ENCODE peak calls at places on chromosomes 1 and 21, in five cellular contexts. L is tibial nerve, M is stomach, O is transverse colon, E is H1. X is an unnamed sample. For H3K9me3, the result is how much of the 10 kb centered on the place peaks cover.

GRCh38 chr1:30876451-30877204 is 31.9 kb downstream of the SDC3 start:
- DNase-seq in E (no peak), M (no peak), L (no peak), O (no peak), X (no peak)

GRCh38 chr1:210291786-210292275 is 36.9 kb upstream of the HHAT start:
- DNase-seq in E (no peak), L (peak), M (no peak), O (no peak), X (no peak)

GRCh38 chr1:1628656-1629429 is 3.1 kb upstream of the MMP23B start:
- DNase-seq in L (no peak), E (peak), O (no peak), M (no peak), X (no peak)

GRCh38 chr1:7300893-7301292 is 470.2 kb upstream of the VAMP3 start:
- DNase-seq in E (no peak), L (no peak), M (no peak), O (peak), X (no peak)

GRCh38 chr1:188154196-188154595 is 1325.4 kb downstream of the PLA2G4A start:
- DNase-seq in E (no peak), L (no peak), M (no peak), O (no peak), X (no peak)

GRCh38 chr1:232260861-232261260 is 369.1 kb downstream of the SIPA1L2 start:
- DNase-seq in O (no peak), L (no peak), E (no peak), M (no peak), X (no peak)

GRCh38 chr1:223198628-223198965 is 55.5 kb upstream of the TLR5 start:
- DNase-seq in O (no peak), M (no peak), E (no peak), L (no peak), X (no peak)

GRCh38 chr1:60765204-60765603 is 317.2 kb upstream of the NFIA start:
- DNase-seq in L (no peak), E (no peak), M (peak), O (peak), X (no peak)

GRCh38 chr1:154969741-154970452 is 650 bp downstream of the SHC1 start:
- DNase-seq in L (no peak), O (no peak), M (no peak), E (no peak), X (peak)

GRCh38 chr1:112522621-112523020 is 13.9 kb downstream of the WNT2B start:
- DNase-seq in E (no peak), M (no peak), O (no peak), L (no peak), X (no peak)

GRCh38 chr1:243513726-243514491 is 258.1 kb downstream of the SDCCAG8 start:
- DNase-seq in O (no peak), M (no peak), E (no peak), L (no peak), X (no peak)

GRCh38 chr1:81824759-81825158 is 24.0 kb downstream of the ADGRL2 start:
- DNase-seq in L (no peak), O (no peak), E (no peak), M (no peak), X (no peak)

GRCh38 chr1:162928141-162928540 is 67.2 kb upstream of the CCDC190 start:
- DNase-seq in M (no peak), E (no peak), L (no peak), O (no peak), X (no peak)

GRCh38 chr1:6351480-6352137 is 42.0 kb downstream of the ACOT7 start:
- DNase-seq in E (no peak), O (peak), L (no peak), M (peak), X (no peak)

GRCh38 chr21:36589352-36589971 is 109.5 kb upstream of the SIM2 start:
- DNase-seq in L (no peak), O (peak), M (peak), E (peak), X (peak)

GRCh38 chr1:68313736-68314594 is 81.6 kb upstream of the WLS start:
- DNase-seq in M (no peak), E (no peak), O (no peak), L (no peak), X (no peak)

GRCh38 chr1:203408485-203409229 is 57.7 kb upstream of the FMOD start:
- DNase-seq in L (peak), O (peak), E (no peak), M (peak), X (peak)

GRCh38 chr1:101964708-101965107 is 32.0 kb downstream of the OLFM3 start:
- DNase-seq in E (no peak), O (no peak), L (no peak), M (no peak), X (no peak)

GRCh38 chr1:182091083-182091482 is 29.6 kb upstream of the ZNF648 start:
- DNase-seq in O (no peak), L (no peak), M (no peak), E (no peak), X (no peak)

GRCh38 chr1:207317561-207317960 is 3.9 kb upstream of the CD55 start:
- DNase-seq in O (no peak), M (no peak), L (no peak), E (no peak), X (no peak)

GRCh38 chr1:12279728-12280469 is 50.1 kb downstream of the VPS13D start:
- DNase-seq in M (no peak), O (no peak), E (no peak), L (no peak), X (no peak)

GRCh38 chr21:26115899-26116298 is 54.7 kb downstream of the APP start:
- DNase-seq in M (no peak), L (no peak), O (no peak), E (no peak), X (no peak)

GRCh38 chr1:170866646-170867045 is 68.7 kb upstream of the MROH9 start:
- DNase-seq in O (no peak), M (no peak), E (no peak), L (no peak), X (no peak)

GRCh38 chr1:201181726-201182125 is 8.9 kb upstream of the IGFN1 start:
- DNase-seq in E (no peak), L (no peak), M (no peak), O (no peak), X (no peak)

DNA sequence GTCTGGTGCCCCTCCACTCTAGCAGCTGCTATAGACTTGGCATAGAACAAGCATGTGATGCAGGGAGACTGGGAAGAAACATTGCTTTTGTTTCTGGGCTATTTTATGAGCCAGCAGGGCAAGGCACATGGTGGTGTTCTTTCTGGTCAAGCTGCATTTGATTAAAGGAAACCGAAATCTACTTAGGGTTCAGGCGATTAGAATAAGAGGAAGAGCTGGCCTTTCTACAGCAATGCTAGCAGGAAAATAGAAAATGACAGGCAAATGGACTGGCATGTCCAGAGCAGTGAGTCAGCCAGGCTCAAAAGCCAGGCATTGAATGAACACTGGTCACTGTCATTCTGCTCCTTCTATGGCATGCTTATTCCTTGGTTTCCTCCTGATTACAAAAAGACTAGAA is 28.5 kb upstream of the ARHGAP29 start:
- DNase-seq in O (no peak), E (no peak), L (no peak), M (no peak), X (no peak)
- TF ChIP-seq EP300 in O (no peak), E (no peak), L (no peak), M (no peak), X (no peak)

DNA sequence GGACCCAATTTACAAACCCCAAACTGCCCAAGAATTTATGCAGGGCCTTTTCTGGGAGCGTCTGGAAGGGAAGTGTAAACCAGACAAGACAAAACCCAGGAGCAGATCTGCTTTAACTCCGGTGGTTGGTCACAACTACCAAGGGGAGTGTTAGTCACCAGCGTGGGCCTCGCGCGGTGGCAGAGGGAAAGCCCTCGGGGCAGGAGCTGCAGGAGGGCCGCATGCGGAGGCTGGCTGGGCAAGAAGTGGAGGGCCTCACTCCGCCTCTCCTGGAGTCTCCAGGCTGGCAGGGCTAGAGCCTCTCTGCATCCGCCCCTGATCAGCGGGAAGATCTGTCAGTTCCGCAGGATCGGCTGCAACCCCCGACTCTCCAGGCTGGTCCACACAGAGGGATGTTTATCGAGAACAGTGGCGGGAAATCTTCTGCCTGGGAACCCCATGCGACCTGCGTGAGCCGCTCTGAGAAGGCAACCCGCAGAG is 2.0 kb downstream of the COL24A1 start:
- DNase-seq in O (no peak), M (no peak), L (no peak), E (peak), X (no peak)
- H3K4me3 ChIP-seq in O (no peak), M (peak), L (peak), E (peak), X (no peak)

DNA sequence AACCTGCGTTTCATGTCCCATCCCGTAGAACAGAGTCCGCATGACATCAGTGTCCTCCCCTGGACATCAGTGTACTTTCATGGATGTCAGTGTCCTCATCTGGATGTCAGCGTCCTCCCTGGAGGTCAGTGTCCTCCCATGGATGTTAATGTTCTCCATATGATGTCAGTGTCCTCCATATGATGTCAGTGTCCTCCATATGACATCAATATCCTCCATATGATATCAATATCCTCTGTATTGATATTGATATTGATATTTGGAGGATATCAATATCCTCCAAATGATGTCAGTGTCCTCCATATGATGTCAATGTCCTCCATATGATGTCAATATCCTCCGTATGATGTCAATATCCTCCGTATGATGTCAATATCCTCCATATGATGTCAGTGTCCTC is 284.9 kb downstream of the AJAP1 start:
- DNase-seq in O (no peak), E (no peak), L (no peak), M (no peak), X (no peak)
- H3K9me3 ChIP-seq in O (under half), E (under half), L (under half), M (under half), X (under half)

DNA sequence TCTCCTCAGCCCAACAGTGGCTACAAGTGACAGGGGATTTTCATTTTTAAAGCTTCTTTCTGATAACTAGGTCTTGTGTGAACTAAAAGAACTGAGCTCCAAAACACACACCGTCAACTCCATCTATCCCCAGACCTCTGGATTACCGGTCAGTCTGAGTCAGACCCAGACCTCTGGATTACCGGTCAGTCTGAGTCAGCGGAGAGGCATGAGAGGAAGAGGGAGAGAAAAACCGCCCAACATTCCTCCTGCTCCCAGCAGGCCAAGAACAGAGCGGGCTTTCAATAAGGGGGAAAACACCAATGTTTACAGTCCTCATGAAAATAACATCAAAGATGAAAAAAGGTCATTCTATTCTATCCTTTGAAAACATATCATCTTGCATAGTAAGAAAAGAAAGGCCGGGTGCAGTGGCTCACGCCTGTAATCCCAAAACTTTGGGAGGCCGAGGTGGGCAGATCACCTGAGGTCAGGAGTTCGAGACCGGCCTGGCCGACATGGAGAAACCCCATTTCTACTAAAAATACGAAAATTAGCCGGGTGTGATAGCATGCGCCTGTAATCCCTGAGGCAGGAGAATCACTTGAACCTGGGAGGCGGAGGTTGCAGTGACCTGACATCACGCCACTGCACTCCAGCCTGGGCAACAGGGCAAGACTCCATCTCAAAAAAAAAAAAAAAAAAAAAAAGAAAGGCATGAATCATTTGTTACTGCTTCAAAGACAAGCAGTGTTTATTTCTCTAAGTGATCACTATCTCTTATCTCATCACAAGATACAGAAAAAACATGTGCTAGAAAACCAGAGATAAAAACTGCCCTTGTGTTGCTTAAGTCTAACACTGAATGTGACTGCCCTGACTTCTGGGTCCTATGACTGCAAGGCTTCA is 3.4 kb downstream of the PTTG1IP start:
- DNase-seq in M (peak), E (no peak), L (peak), O (peak), X (peak)
- TF ChIP-seq EP300 in M (no peak), E (no peak), L (no peak), O (no peak), X (no peak)